ENCODE peak calls at places on chromosomes 1 and 21, in seven cellular contexts. One of them, this sample, is unnamed.

GRCh38 chr1:212525479-212526110 is 83.0 kb upstream of the ATF3 start:
- DNase-seq in fibroblast of mammary gland: peak
- DNase-seq in H1: no peak
- DNase-seq in heart right ventricle: peak
- DNase-seq in HFF-Myc: no peak
- DNase-seq in progenitor cell of endocrine pancreas: no peak
- DNase-seq in choroid plexus epithelial cell: peak
- DNase-seq in this sample: no peak

GRCh38 chr1:32991819-32992488 is 27.3 kb upstream of the RNF19B start:
- DNase-seq in heart right ventricle: no peak
- DNase-seq in choroid plexus epithelial cell: no peak
- DNase-seq in HFF-Myc: no peak
- DNase-seq in progenitor cell of endocrine pancreas: no peak
- DNase-seq in fibroblast of mammary gland: no peak
- DNase-seq in H1: no peak
- DNase-seq in this sample: peak

GRCh38 chr1:193417420-193417819 is 231.0 kb upstream of the B3GALT2 start:
- DNase-seq in H1: no peak
- DNase-seq in heart right ventricle: no peak
- DNase-seq in choroid plexus epithelial cell: peak
- DNase-seq in HFF-Myc: no peak
- DNase-seq in fibroblast of mammary gland: peak
- DNase-seq in progenitor cell of endocrine pancreas: no peak
- DNase-seq in this sample: no peak

GRCh38 chr1:154705544-154705943 is 97.6 kb upstream of the ADAR start:
- DNase-seq in HFF-Myc: no peak
- DNase-seq in choroid plexus epithelial cell: no peak
- DNase-seq in H1: no peak
- DNase-seq in heart right ventricle: no peak
- DNase-seq in fibroblast of mammary gland: no peak
- DNase-seq in progenitor cell of endocrine pancreas: no peak
- DNase-seq in this sample: no peak

GRCh38 chr1:61645476-61645875 is 79.5 kb downstream of the TM2D1 start:
- DNase-seq in HFF-Myc: no peak
- DNase-seq in choroid plexus epithelial cell: no peak
- DNase-seq in heart right ventricle: no peak
- DNase-seq in H1: no peak
- DNase-seq in fibroblast of mammary gland: no peak
- DNase-seq in progenitor cell of endocrine pancreas: no peak
- DNase-seq in this sample: no peak

GRCh38 chr1:201016211-201016651 is 7.3 kb downstream of the KIF21B start:
- DNase-seq in HFF-Myc: no peak
- DNase-seq in fibroblast of mammary gland: no peak
- DNase-seq in H1: no peak
- DNase-seq in choroid plexus epithelial cell: peak
- DNase-seq in heart right ventricle: peak
- DNase-seq in progenitor cell of endocrine pancreas: no peak
- DNase-seq in this sample: no peak

GRCh38 chr1:114437812-114438211 is 73.2 kb downstream of the TRIM33 start:
- DNase-seq in HFF-Myc: no peak
- DNase-seq in choroid plexus epithelial cell: no peak
- DNase-seq in fibroblast of mammary gland: no peak
- DNase-seq in progenitor cell of endocrine pancreas: no peak
- DNase-seq in heart right ventricle: no peak
- DNase-seq in H1: no peak
- DNase-seq in this sample: no peak

GRCh38 chr1:24018611-24019580 is 38.8 kb upstream of the SRSF10 start:
- DNase-seq in HFF-Myc: peak
- DNase-seq in H1: peak
- DNase-seq in progenitor cell of endocrine pancreas: peak
- DNase-seq in choroid plexus epithelial cell: peak
- DNase-seq in heart right ventricle: peak
- DNase-seq in fibroblast of mammary gland: peak
- DNase-seq in this sample: peak

GRCh38 chr1:91404151-91405012 is at the start of gene HFM1:
- DNase-seq in choroid plexus epithelial cell: peak
- DNase-seq in progenitor cell of endocrine pancreas: peak
- DNase-seq in HFF-Myc: no peak
- DNase-seq in heart right ventricle: peak
- DNase-seq in H1: no peak
- DNase-seq in fibroblast of mammary gland: peak
- DNase-seq in this sample: peak

GRCh38 chr1:100364731-100365130 is 12.4 kb downstream of the CDC14A start:
- DNase-seq in fibroblast of mammary gland: no peak
- DNase-seq in heart right ventricle: no peak
- DNase-seq in HFF-Myc: no peak
- DNase-seq in H1: no peak
- DNase-seq in progenitor cell of endocrine pancreas: no peak
- DNase-seq in choroid plexus epithelial cell: peak
- DNase-seq in this sample: no peak

GRCh38 chr1:30125024-30125423 is 598.4 kb downstream of the MATN1 start:
- DNase-seq in choroid plexus epithelial cell: no peak
- DNase-seq in H1: no peak
- DNase-seq in fibroblast of mammary gland: no peak
- DNase-seq in heart right ventricle: no peak
- DNase-seq in progenitor cell of endocrine pancreas: no peak
- DNase-seq in HFF-Myc: no peak
- DNase-seq in this sample: no peak

GRCh38 chr21:41425954-41426655 is at the start of gene MX1:
- DNase-seq in H1: no peak
- DNase-seq in heart right ventricle: peak
- DNase-seq in HFF-Myc: no peak
- DNase-seq in progenitor cell of endocrine pancreas: no peak
- DNase-seq in choroid plexus epithelial cell: peak
- DNase-seq in fibroblast of mammary gland: peak
- DNase-seq in this sample: peak

GRCh38 chr1:23362218-23362713 is 7.4 kb downstream of the ZNF436 start:
- DNase-seq in heart right ventricle: no peak
- DNase-seq in HFF-Myc: no peak
- DNase-seq in fibroblast of mammary gland: peak
- DNase-seq in H1: no peak
- DNase-seq in choroid plexus epithelial cell: no peak
- DNase-seq in progenitor cell of endocrine pancreas: no peak
- DNase-seq in this sample: no peak

GRCh38 chr21:38455403-38455802 is 42.9 kb downstream of the ERG start:
- DNase-seq in progenitor cell of endocrine pancreas: no peak
- DNase-seq in choroid plexus epithelial cell: no peak
- DNase-seq in heart right ventricle: no peak
- DNase-seq in fibroblast of mammary gland: no peak
- DNase-seq in HFF-Myc: no peak
- DNase-seq in H1: no peak
- DNase-seq in this sample: no peak

GRCh38 chr21:45854702-45855247 is 126.8 kb upstream of the COL6A1 start:
- DNase-seq in H1: no peak
- DNase-seq in HFF-Myc: no peak
- DNase-seq in heart right ventricle: no peak
- DNase-seq in fibroblast of mammary gland: no peak
- DNase-seq in progenitor cell of endocrine pancreas: no peak
- DNase-seq in choroid plexus epithelial cell: peak
- DNase-seq in this sample: no peak

GRCh38 chr1:155012052-155012546 is 9.5 kb downstream of the ZBTB7B start:
- DNase-seq in choroid plexus epithelial cell: peak
- DNase-seq in progenitor cell of endocrine pancreas: no peak
- DNase-seq in H1: peak
- DNase-seq in HFF-Myc: no peak
- DNase-seq in fibroblast of mammary gland: peak
- DNase-seq in heart right ventricle: peak
- DNase-seq in this sample: peak

GRCh38 chr1:198264271-198264670 is 107.5 kb downstream of the NEK7 start:
- DNase-seq in choroid plexus epithelial cell: no peak
- DNase-seq in H1: no peak
- DNase-seq in fibroblast of mammary gland: no peak
- DNase-seq in heart right ventricle: no peak
- DNase-seq in progenitor cell of endocrine pancreas: no peak
- DNase-seq in HFF-Myc: no peak
- DNase-seq in this sample: no peak

GRCh38 chr1:36523850-36524249 is 41.1 kb upstream of the CSF3R start:
- DNase-seq in choroid plexus epithelial cell: no peak
- DNase-seq in HFF-Myc: no peak
- DNase-seq in fibroblast of mammary gland: no peak
- DNase-seq in H1: no peak
- DNase-seq in heart right ventricle: no peak
- DNase-seq in progenitor cell of endocrine pancreas: no peak
- DNase-seq in this sample: no peak

DNA sequence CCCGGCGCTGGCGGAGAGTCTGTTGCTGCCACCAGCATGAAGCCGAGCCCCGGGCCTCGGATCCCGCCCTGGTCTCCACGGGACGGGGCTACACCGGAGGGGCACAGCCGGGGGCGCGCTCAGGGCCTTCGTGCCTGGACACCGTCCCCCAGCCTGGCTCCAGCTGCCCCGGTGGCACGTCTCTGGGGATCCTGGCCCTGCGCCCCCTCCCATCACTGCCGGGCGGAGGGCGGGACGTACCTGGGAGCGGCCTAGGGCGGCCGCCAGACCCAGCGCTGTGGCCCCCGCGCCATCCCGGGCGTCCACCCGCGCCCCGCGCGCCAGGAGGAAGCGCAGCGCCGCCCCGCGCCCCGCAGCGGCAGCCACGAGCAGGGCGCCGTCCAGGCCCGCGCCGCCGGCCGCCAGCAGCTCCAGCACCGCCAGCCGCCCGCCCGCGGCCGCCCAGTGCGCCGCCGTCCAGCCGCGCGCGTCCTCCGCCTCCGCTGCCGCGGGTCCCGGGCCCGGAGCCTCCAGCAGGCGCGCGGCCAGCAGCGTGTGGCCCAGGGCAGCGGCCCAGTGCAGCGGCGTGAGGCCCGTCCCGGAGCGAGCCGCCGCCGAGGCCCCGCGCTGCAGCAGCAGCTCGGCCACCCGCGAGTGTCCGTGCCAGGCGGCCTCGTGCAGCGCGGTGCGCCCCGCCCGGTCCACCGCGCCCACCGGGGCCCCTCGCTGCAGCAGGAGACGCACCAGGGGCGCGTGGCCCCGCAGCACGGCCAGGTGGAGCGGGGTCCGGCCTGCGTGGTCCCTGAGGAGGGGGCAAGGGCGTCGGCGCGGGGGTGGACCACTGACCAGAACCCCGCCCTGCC is 1.0 kb downstream of the ANKRD65 start:
- DNase-seq in fibroblast of mammary gland: no peak
- DNase-seq in HFF-Myc: no peak
- DNase-seq in progenitor cell of endocrine pancreas: no peak
- DNase-seq in heart right ventricle: no peak
- DNase-seq in H1: no peak
- DNase-seq in choroid plexus epithelial cell: no peak
- DNase-seq in this sample: no peak
- TF ChIP-seq CTCF in fibroblast of mammary gland: no peak
- TF ChIP-seq CTCF in HFF-Myc: no peak
- TF ChIP-seq CTCF in progenitor cell of endocrine pancreas: peak
- TF ChIP-seq CTCF in heart right ventricle: no peak
- TF ChIP-seq CTCF in H1: no peak
- TF ChIP-seq CTCF in choroid plexus epithelial cell: no peak
- TF ChIP-seq CTCF in this sample: peak

GRCh38 chr1:110544753-110545152 is 25.8 kb upstream of the KCNA10 start:
- DNase-seq in heart right ventricle: no peak
- DNase-seq in progenitor cell of endocrine pancreas: no peak
- DNase-seq in HFF-Myc: no peak
- DNase-seq in choroid plexus epithelial cell: no peak
- DNase-seq in H1: no peak
- DNase-seq in fibroblast of mammary gland: no peak
- DNase-seq in this sample: no peak

GRCh38 chr1:110547017-110547416 is 28.0 kb upstream of the KCNA10 start:
- DNase-seq in progenitor cell of endocrine pancreas: no peak
- DNase-seq in HFF-Myc: no peak
- DNase-seq in H1: no peak
- DNase-seq in choroid plexus epithelial cell: no peak
- DNase-seq in fibroblast of mammary gland: no peak
- DNase-seq in heart right ventricle: no peak
- DNase-seq in this sample: no peak

GRCh38 chr1:110545492-110545891 is 26.5 kb upstream of the KCNA10 start:
- DNase-seq in HFF-Myc: no peak
- DNase-seq in H1: no peak
- DNase-seq in progenitor cell of endocrine pancreas: no peak
- DNase-seq in fibroblast of mammary gland: no peak
- DNase-seq in choroid plexus epithelial cell: no peak
- DNase-seq in heart right ventricle: no peak
- DNase-seq in this sample: no peak

GRCh38 chr1:110551278-110551809 is 32.4 kb upstream of the KCNA10 start:
- DNase-seq in fibroblast of mammary gland: no peak
- DNase-seq in choroid plexus epithelial cell: no peak
- DNase-seq in heart right ventricle: no peak
- DNase-seq in H1: no peak
- DNase-seq in HFF-Myc: no peak
- DNase-seq in progenitor cell of endocrine pancreas: no peak
- DNase-seq in this sample: no peak

GRCh38 chr1:110548381-110548780 is 29.4 kb upstream of the KCNA10 start:
- DNase-seq in H1: no peak
- DNase-seq in fibroblast of mammary gland: no peak
- DNase-seq in heart right ventricle: no peak
- DNase-seq in choroid plexus epithelial cell: peak
- DNase-seq in progenitor cell of endocrine pancreas: peak
- DNase-seq in HFF-Myc: no peak
- DNase-seq in this sample: no peak
- TF ChIP-seq CTCF in H1: peak
- TF ChIP-seq CTCF in fibroblast of mammary gland: peak
- TF ChIP-seq CTCF in heart right ventricle: peak
- TF ChIP-seq CTCF in choroid plexus epithelial cell: peak
- TF ChIP-seq CTCF in progenitor cell of endocrine pancreas: peak
- TF ChIP-seq CTCF in HFF-Myc: peak
- TF ChIP-seq CTCF in this sample: no peak

GRCh38 chr21:15552914-15553491 is 176.8 kb upstream of the USP25 start:
- DNase-seq in H1: no peak
- DNase-seq in fibroblast of mammary gland: peak
- DNase-seq in HFF-Myc: no peak
- DNase-seq in progenitor cell of endocrine pancreas: no peak
- DNase-seq in heart right ventricle: no peak
- DNase-seq in choroid plexus epithelial cell: peak
- DNase-seq in this sample: no peak
- TF ChIP-seq CTCF in H1: peak
- TF ChIP-seq CTCF in fibroblast of mammary gland: peak
- TF ChIP-seq CTCF in HFF-Myc: peak
- TF ChIP-seq CTCF in progenitor cell of endocrine pancreas: peak
- TF ChIP-seq CTCF in heart right ventricle: peak
- TF ChIP-seq CTCF in choroid plexus epithelial cell: peak
- TF ChIP-seq CTCF in this sample: no peak

GRCh38 chr1:34787461-34788420 is 5.1 kb upstream of the GJA4 start:
- DNase-seq in H1: no peak
- DNase-seq in fibroblast of mammary gland: peak
- DNase-seq in progenitor cell of endocrine pancreas: no peak
- DNase-seq in choroid plexus epithelial cell: peak
- DNase-seq in HFF-Myc: no peak
- DNase-seq in heart right ventricle: no peak
- DNase-seq in this sample: no peak
- TF ChIP-seq CTCF in H1: peak
- TF ChIP-seq CTCF in fibroblast of mammary gland: peak
- TF ChIP-seq CTCF in progenitor cell of endocrine pancreas: peak
- TF ChIP-seq CTCF in choroid plexus epithelial cell: peak
- TF ChIP-seq CTCF in HFF-Myc: no peak
- TF ChIP-seq CTCF in heart right ventricle: peak
- TF ChIP-seq CTCF in this sample: peak

GRCh38 chr1:52416811-52417210 is 12.4 kb downstream of the PRPF38A start:
- DNase-seq in progenitor cell of endocrine pancreas: no peak
- DNase-seq in H1: no peak
- DNase-seq in heart right ventricle: no peak
- DNase-seq in HFF-Myc: no peak
- DNase-seq in fibroblast of mammary gland: no peak
- DNase-seq in choroid plexus epithelial cell: no peak
- DNase-seq in this sample: no peak

GRCh38 chr1:52413410-52414104 is 9.2 kb downstream of the PRPF38A start:
- DNase-seq in choroid plexus epithelial cell: no peak
- DNase-seq in H1: no peak
- DNase-seq in progenitor cell of endocrine pancreas: no peak
- DNase-seq in heart right ventricle: no peak
- DNase-seq in HFF-Myc: no peak
- DNase-seq in fibroblast of mammary gland: peak
- DNase-seq in this sample: no peak

GRCh38 chr1:52420713-52421112 is 16.3 kb downstream of the PRPF38A start:
- DNase-seq in choroid plexus epithelial cell: no peak
- DNase-seq in H1: no peak
- DNase-seq in HFF-Myc: no peak
- DNase-seq in heart right ventricle: no peak
- DNase-seq in fibroblast of mammary gland: no peak
- DNase-seq in progenitor cell of endocrine pancreas: no peak
- DNase-seq in this sample: no peak

GRCh38 chr1:52414942-52415341 is 10.5 kb downstream of the PRPF38A start:
- DNase-seq in choroid plexus epithelial cell: no peak
- DNase-seq in HFF-Myc: no peak
- DNase-seq in progenitor cell of endocrine pancreas: no peak
- DNase-seq in fibroblast of mammary gland: no peak
- DNase-seq in H1: no peak
- DNase-seq in heart right ventricle: no peak
- DNase-seq in this sample: no peak
- TF ChIP-seq CTCF in choroid plexus epithelial cell: no peak
- TF ChIP-seq CTCF in HFF-Myc: no peak
- TF ChIP-seq CTCF in progenitor cell of endocrine pancreas: no peak
- TF ChIP-seq CTCF in fibroblast of mammary gland: no peak
- TF ChIP-seq CTCF in H1: no peak
- TF ChIP-seq CTCF in heart right ventricle: no peak
- TF ChIP-seq CTCF in this sample: no peak